ENCODE peak calls at places on chromosome 13, in ten cellular contexts. One of them, this sample, is unnamed.

GRCh38 chr13:29925457-29925856 is 75.0 kb upstream of the UBL3 start:
- DNase-seq in NCI-H524: peak
- DNase-seq in activated effector memory CD4-positive, alpha-beta T cell treated with anti-CD3 and anti-CD28 coated beads, Interleukin-2, amount 50 U/mL, for 16 hours: no peak
- DNase-seq in brain pericyte: no peak
- DNase-seq in colonic mucosa: peak
- DNase-seq in RPMI7951: peak
- DNase-seq in astrocyte of the spinal cord: peak
- DNase-seq in fibroblast of lung: peak
- DNase-seq in SW480: peak
- DNase-seq in A172: peak
- DNase-seq in this sample: peak

GRCh38 chr13:108213946-108214345 is 1.4 kb downstream of the LIG4 start:
- DNase-seq in RPMI7951: no peak
- DNase-seq in activated effector memory CD4-positive, alpha-beta T cell treated with anti-CD3 and anti-CD28 coated beads, Interleukin-2, amount 50 U/mL, for 16 hours: no peak
- DNase-seq in colonic mucosa: no peak
- DNase-seq in brain pericyte: no peak
- DNase-seq in fibroblast of lung: peak
- DNase-seq in astrocyte of the spinal cord: no peak
- DNase-seq in A172: no peak
- DNase-seq in NCI-H524: no peak
- DNase-seq in SW480: no peak
- DNase-seq in this sample: no peak

GRCh38 chr13:82879921-82880320 is 1002.4 kb downstream of the SLITRK1 start:
- DNase-seq in SW480: no peak
- DNase-seq in RPMI7951: no peak
- DNase-seq in NCI-H524: no peak
- DNase-seq in A172: no peak
- DNase-seq in fibroblast of lung: no peak
- DNase-seq in astrocyte of the spinal cord: no peak
- DNase-seq in brain pericyte: no peak
- DNase-seq in activated effector memory CD4-positive, alpha-beta T cell treated with anti-CD3 and anti-CD28 coated beads, Interleukin-2, amount 50 U/mL, for 16 hours: no peak
- DNase-seq in colonic mucosa: no peak
- DNase-seq in this sample: peak

GRCh38 chr13:25906211-25906661 is 145.6 kb downstream of the SHISA2 start:
- DNase-seq in RPMI7951: no peak
- DNase-seq in brain pericyte: no peak
- DNase-seq in A172: no peak
- DNase-seq in fibroblast of lung: no peak
- DNase-seq in colonic mucosa: no peak
- DNase-seq in SW480: no peak
- DNase-seq in NCI-H524: no peak
- DNase-seq in activated effector memory CD4-positive, alpha-beta T cell treated with anti-CD3 and anti-CD28 coated beads, Interleukin-2, amount 50 U/mL, for 16 hours: no peak
- DNase-seq in astrocyte of the spinal cord: no peak
- DNase-seq in this sample: peak

GRCh38 chr13:39600766-39601165 is 2.2 kb downstream of the LHFPL6 start:
- DNase-seq in brain pericyte: no peak
- DNase-seq in astrocyte of the spinal cord: peak
- DNase-seq in RPMI7951: no peak
- DNase-seq in SW480: no peak
- DNase-seq in activated effector memory CD4-positive, alpha-beta T cell treated with anti-CD3 and anti-CD28 coated beads, Interleukin-2, amount 50 U/mL, for 16 hours: no peak
- DNase-seq in fibroblast of lung: no peak
- DNase-seq in A172: no peak
- DNase-seq in colonic mucosa: no peak
- DNase-seq in NCI-H524: no peak
- DNase-seq in this sample: no peak

GRCh38 chr13:78595819-78596700 is 7.3 kb downstream of the POU4F1 start:
- DNase-seq in NCI-H524: peak
- DNase-seq in fibroblast of lung: peak
- DNase-seq in RPMI7951: peak
- DNase-seq in A172: no peak
- DNase-seq in colonic mucosa: no peak
- DNase-seq in activated effector memory CD4-positive, alpha-beta T cell treated with anti-CD3 and anti-CD28 coated beads, Interleukin-2, amount 50 U/mL, for 16 hours: no peak
- DNase-seq in astrocyte of the spinal cord: no peak
- DNase-seq in brain pericyte: no peak
- DNase-seq in SW480: no peak
- DNase-seq in this sample: no peak

GRCh38 chr13:51625555-51626345 is 41.5 kb downstream of the WDFY2 start:
- DNase-seq in NCI-H524: no peak
- DNase-seq in A172: no peak
- DNase-seq in astrocyte of the spinal cord: peak
- DNase-seq in fibroblast of lung: peak
- DNase-seq in colonic mucosa: no peak
- DNase-seq in activated effector memory CD4-positive, alpha-beta T cell treated with anti-CD3 and anti-CD28 coated beads, Interleukin-2, amount 50 U/mL, for 16 hours: no peak
- DNase-seq in SW480: no peak
- DNase-seq in RPMI7951: no peak
- DNase-seq in brain pericyte: no peak
- DNase-seq in this sample: no peak

GRCh38 chr13:113364933-113365371 is 1.0 kb upstream of the GRTP1 start:
- DNase-seq in colonic mucosa: peak
- DNase-seq in activated effector memory CD4-positive, alpha-beta T cell treated with anti-CD3 and anti-CD28 coated beads, Interleukin-2, amount 50 U/mL, for 16 hours: no peak
- DNase-seq in brain pericyte: no peak
- DNase-seq in NCI-H524: no peak
- DNase-seq in SW480: no peak
- DNase-seq in RPMI7951: no peak
- DNase-seq in A172: no peak
- DNase-seq in astrocyte of the spinal cord: no peak
- DNase-seq in fibroblast of lung: no peak
- DNase-seq in this sample: no peak

GRCh38 chr13:36344173-36344572 is 2.0 kb downstream of the SPART start:
- DNase-seq in brain pericyte: no peak
- DNase-seq in astrocyte of the spinal cord: no peak
- DNase-seq in A172: no peak
- DNase-seq in RPMI7951: peak
- DNase-seq in fibroblast of lung: peak
- DNase-seq in colonic mucosa: no peak
- DNase-seq in activated effector memory CD4-positive, alpha-beta T cell treated with anti-CD3 and anti-CD28 coated beads, Interleukin-2, amount 50 U/mL, for 16 hours: no peak
- DNase-seq in NCI-H524: no peak
- DNase-seq in SW480: no peak
- DNase-seq in this sample: no peak

GRCh38 chr13:98348476-98348875 is 171.4 kb upstream of the RNF113B start:
- DNase-seq in fibroblast of lung: no peak
- DNase-seq in NCI-H524: no peak
- DNase-seq in astrocyte of the spinal cord: no peak
- DNase-seq in RPMI7951: no peak
- DNase-seq in activated effector memory CD4-positive, alpha-beta T cell treated with anti-CD3 and anti-CD28 coated beads, Interleukin-2, amount 50 U/mL, for 16 hours: no peak
- DNase-seq in colonic mucosa: no peak
- DNase-seq in A172: no peak
- DNase-seq in brain pericyte: no peak
- DNase-seq in SW480: no peak
- DNase-seq in this sample: no peak

GRCh38 chr13:20658451-20658850 is 45.0 kb upstream of the IL17D start:
- DNase-seq in astrocyte of the spinal cord: no peak
- DNase-seq in colonic mucosa: no peak
- DNase-seq in RPMI7951: peak
- DNase-seq in NCI-H524: no peak
- DNase-seq in brain pericyte: no peak
- DNase-seq in A172: no peak
- DNase-seq in fibroblast of lung: no peak
- DNase-seq in activated effector memory CD4-positive, alpha-beta T cell treated with anti-CD3 and anti-CD28 coated beads, Interleukin-2, amount 50 U/mL, for 16 hours: no peak
- DNase-seq in SW480: no peak
- DNase-seq in this sample: no peak

GRCh38 chr13:26785845-26786630 is 25.5 kb upstream of the GPR12 start:
- DNase-seq in colonic mucosa: peak
- DNase-seq in SW480: peak
- DNase-seq in brain pericyte: no peak
- DNase-seq in RPMI7951: peak
- DNase-seq in A172: peak
- DNase-seq in activated effector memory CD4-positive, alpha-beta T cell treated with anti-CD3 and anti-CD28 coated beads, Interleukin-2, amount 50 U/mL, for 16 hours: peak
- DNase-seq in astrocyte of the spinal cord: no peak
- DNase-seq in fibroblast of lung: no peak
- DNase-seq in NCI-H524: peak
- DNase-seq in this sample: peak

GRCh38 chr13:49305824-49306425 is 58.2 kb downstream of the CDADC1 start:
- DNase-seq in astrocyte of the spinal cord: no peak
- DNase-seq in NCI-H524: no peak
- DNase-seq in RPMI7951: no peak
- DNase-seq in fibroblast of lung: no peak
- DNase-seq in SW480: no peak
- DNase-seq in colonic mucosa: no peak
- DNase-seq in brain pericyte: no peak
- DNase-seq in activated effector memory CD4-positive, alpha-beta T cell treated with anti-CD3 and anti-CD28 coated beads, Interleukin-2, amount 50 U/mL, for 16 hours: no peak
- DNase-seq in A172: no peak
- DNase-seq in this sample: no peak

GRCh38 chr13:80010286-80010831 is 330.6 kb downstream of the SPRY2 start:
- DNase-seq in SW480: peak
- DNase-seq in fibroblast of lung: no peak
- DNase-seq in NCI-H524: no peak
- DNase-seq in astrocyte of the spinal cord: no peak
- DNase-seq in RPMI7951: no peak
- DNase-seq in activated effector memory CD4-positive, alpha-beta T cell treated with anti-CD3 and anti-CD28 coated beads, Interleukin-2, amount 50 U/mL, for 16 hours: no peak
- DNase-seq in colonic mucosa: no peak
- DNase-seq in brain pericyte: no peak
- DNase-seq in A172: no peak
- DNase-seq in this sample: no peak

GRCh38 chr13:113856716-113857065 is 7.2 kb downstream of the GAS6 start:
- DNase-seq in colonic mucosa: peak
- DNase-seq in NCI-H524: no peak
- DNase-seq in A172: peak
- DNase-seq in fibroblast of lung: peak
- DNase-seq in astrocyte of the spinal cord: peak
- DNase-seq in RPMI7951: peak
- DNase-seq in brain pericyte: no peak
- DNase-seq in SW480: peak
- DNase-seq in activated effector memory CD4-positive, alpha-beta T cell treated with anti-CD3 and anti-CD28 coated beads, Interleukin-2, amount 50 U/mL, for 16 hours: no peak
- DNase-seq in this sample: no peak

GRCh38 chr13:106036870-106037269 is 498.6 kb downstream of the EFNB2 start:
- DNase-seq in NCI-H524: peak
- DNase-seq in astrocyte of the spinal cord: no peak
- DNase-seq in colonic mucosa: no peak
- DNase-seq in activated effector memory CD4-positive, alpha-beta T cell treated with anti-CD3 and anti-CD28 coated beads, Interleukin-2, amount 50 U/mL, for 16 hours: no peak
- DNase-seq in RPMI7951: peak
- DNase-seq in fibroblast of lung: no peak
- DNase-seq in brain pericyte: no peak
- DNase-seq in A172: no peak
- DNase-seq in SW480: no peak
- DNase-seq in this sample: no peak

GRCh38 chr13:98447881-98448641 is 128.8 kb downstream of the STK24 start:
- DNase-seq in fibroblast of lung: peak
- DNase-seq in astrocyte of the spinal cord: peak
- DNase-seq in brain pericyte: no peak
- DNase-seq in SW480: no peak
- DNase-seq in colonic mucosa: no peak
- DNase-seq in A172: no peak
- DNase-seq in RPMI7951: peak
- DNase-seq in activated effector memory CD4-positive, alpha-beta T cell treated with anti-CD3 and anti-CD28 coated beads, Interleukin-2, amount 50 U/mL, for 16 hours: peak
- DNase-seq in NCI-H524: peak
- DNase-seq in this sample: no peak

GRCh38 chr13:113397606-113398425 is 33.9 kb upstream of the GRTP1 start:
- DNase-seq in RPMI7951: no peak
- DNase-seq in activated effector memory CD4-positive, alpha-beta T cell treated with anti-CD3 and anti-CD28 coated beads, Interleukin-2, amount 50 U/mL, for 16 hours: peak
- DNase-seq in brain pericyte: no peak
- DNase-seq in fibroblast of lung: no peak
- DNase-seq in SW480: no peak
- DNase-seq in A172: no peak
- DNase-seq in astrocyte of the spinal cord: no peak
- DNase-seq in NCI-H524: no peak
- DNase-seq in colonic mucosa: no peak
- DNase-seq in this sample: no peak

GRCh38 chr13:63438951-63439350 is 2023.3 kb upstream of the PCDH20 start:
- DNase-seq in brain pericyte: no peak
- DNase-seq in RPMI7951: no peak
- DNase-seq in SW480: no peak
- DNase-seq in fibroblast of lung: no peak
- DNase-seq in A172: no peak
- DNase-seq in NCI-H524: no peak
- DNase-seq in astrocyte of the spinal cord: no peak
- DNase-seq in colonic mucosa: no peak
- DNase-seq in activated effector memory CD4-positive, alpha-beta T cell treated with anti-CD3 and anti-CD28 coated beads, Interleukin-2, amount 50 U/mL, for 16 hours: no peak
- DNase-seq in this sample: no peak

GRCh38 chr13:71618154-71618553 is 248.8 kb downstream of the DACH1 start:
- DNase-seq in fibroblast of lung: peak
- DNase-seq in brain pericyte: no peak
- DNase-seq in A172: no peak
- DNase-seq in RPMI7951: no peak
- DNase-seq in astrocyte of the spinal cord: peak
- DNase-seq in colonic mucosa: no peak
- DNase-seq in SW480: no peak
- DNase-seq in activated effector memory CD4-positive, alpha-beta T cell treated with anti-CD3 and anti-CD28 coated beads, Interleukin-2, amount 50 U/mL, for 16 hours: no peak
- DNase-seq in NCI-H524: peak
- DNase-seq in this sample: no peak